ENCODE peak calls at places on chromosomes 12 and 14, in five cellular contexts. T, L, K, F and Z are unnamed samples.

GRCh38 chr12:2236501-2237294 is 183.9 kb downstream of the CACNA1C start:
- DNase-seq in T (no peak), L (no peak), K (no peak), F (no peak), Z (no peak)

GRCh38 chr14:77007975-77008421 is 20.5 kb downstream of the IRF2BPL start:
- DNase-seq in T (no peak), L (peak), K (no peak), F (no peak), Z (no peak)

GRCh38 chr14:77554207-77554606 is 55.6 kb upstream of the ISM2 start:
- DNase-seq in T (no peak), L (no peak), K (no peak), F (no peak), Z (no peak)

GRCh38 chr14:61719344-61720301 is 24.3 kb downstream of the HIF1A start:
- DNase-seq in T (no peak), L (no peak), K (no peak), F (no peak), Z (no peak)

GRCh38 chr14:78950654-78951053 is 780.5 kb downstream of the NRXN3 start:
- DNase-seq in T (no peak), L (no peak), K (peak), F (no peak), Z (no peak)

GRCh38 chr12:109092484-109093021 is 719 bp downstream of the ALKBH2 start:
- DNase-seq in T (no peak), L (no peak), K (no peak), F (no peak), Z (no peak)

GRCh38 chr12:53180931-53181645 is 363 bp upstream of the CSAD start:
- DNase-seq in T (peak), L (peak), K (peak), F (peak), Z (peak)

GRCh38 chr12:114430306-114430705 is 24.4 kb upstream of the TBX5 start:
- DNase-seq in T (no peak), L (no peak), K (no peak), F (no peak), Z (no peak)

GRCh38 chr12:4355843-4356327 is 23.6 kb downstream of the FGF23 start:
- DNase-seq in T (peak), L (peak), K (peak), F (peak), Z (peak)

GRCh38 chr14:86796221-86797074 is 1196.5 kb downstream of the GALC start:
- DNase-seq in T (no peak), L (no peak), K (peak), F (no peak), Z (no peak)

GRCh38 chr12:111482464-111482863 is 76.7 kb downstream of the SH2B3 start:
- DNase-seq in T (no peak), L (no peak), K (no peak), F (no peak), Z (no peak)

GRCh38 chr14:49545716-49546115 is 40.5 kb downstream of the RPS29 start:
- DNase-seq in T (no peak), L (no peak), K (no peak), F (no peak), Z (no peak)

GRCh38 chr14:49545071-49545470 is 41.1 kb downstream of the RPS29 start:
- DNase-seq in T (no peak), L (peak), K (no peak), F (no peak), Z (no peak)

GRCh38 chr14:49549446-49549845 is 36.7 kb downstream of the RPS29 start:
- DNase-seq in T (no peak), L (no peak), K (no peak), F (no peak), Z (no peak)

GRCh38 chr14:49549881-49550280 is 36.3 kb downstream of the RPS29 start:
- DNase-seq in T (no peak), L (no peak), K (peak), F (peak), Z (peak)

DNA sequence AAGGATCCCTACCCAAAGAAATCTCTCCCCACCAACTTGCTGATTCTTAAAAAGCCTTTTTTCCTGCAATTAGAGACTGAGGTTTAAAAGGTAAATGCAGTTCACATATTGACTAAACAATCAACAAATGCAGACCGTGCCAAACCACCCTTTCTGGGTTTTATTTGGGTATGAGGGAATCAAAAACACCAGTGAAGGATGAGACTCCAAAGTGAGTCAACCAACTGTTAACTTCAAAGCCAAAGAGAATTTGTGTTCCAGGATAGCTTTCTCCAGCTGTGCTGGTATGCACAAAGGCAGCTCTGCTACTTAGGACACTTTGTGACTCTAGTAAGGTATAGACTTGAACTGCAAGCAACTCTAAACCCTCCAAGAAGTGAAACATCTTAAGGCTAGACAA is 39.4 kb downstream of the RPS29 start:
- DNase-seq in T (no peak), L (no peak), K (no peak), F (no peak), Z (no peak)
- H2BK12ac ChIP-seq in T (no peak), L (no peak), K (no peak), F (no peak), Z (no peak)

GRCh38 chr12:66197413-66198055 is 8.5 kb downstream of the IRAK3 start:
- DNase-seq in T (no peak), L (no peak), K (no peak), F (no peak), Z (no peak)

GRCh38 chr12:66196806-66197205 is 7.8 kb downstream of the IRAK3 start:
- DNase-seq in T (no peak), L (no peak), K (no peak), F (no peak), Z (no peak)

GRCh38 chr12:66203820-66204219 is 14.8 kb downstream of the IRAK3 start:
- DNase-seq in T (no peak), L (no peak), K (no peak), F (no peak), Z (no peak)

GRCh38 chr12:66199141-66199540 is 10.1 kb downstream of the IRAK3 start:
- DNase-seq in T (no peak), L (no peak), K (no peak), F (no peak), Z (no peak)

DNA sequence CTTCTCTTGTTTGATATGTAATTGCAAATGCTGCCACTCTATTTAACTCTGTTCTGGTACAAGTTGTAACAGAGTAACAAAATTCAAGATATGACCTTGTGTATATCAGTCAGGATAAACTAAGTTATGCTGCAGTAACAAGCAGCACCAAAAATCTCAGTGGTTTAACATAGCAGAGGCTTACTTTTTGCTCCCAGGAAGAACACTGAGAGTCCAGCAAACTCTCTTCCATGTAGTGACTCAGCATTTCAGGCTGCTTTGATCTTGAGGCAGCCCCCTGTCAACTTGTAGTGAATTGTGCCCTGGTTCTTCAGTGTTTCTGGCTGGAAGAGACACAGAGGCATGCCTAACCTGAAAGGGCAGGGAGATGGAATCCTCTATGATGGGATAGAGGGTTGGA is 11.1 kb downstream of the IRAK3 start:
- DNase-seq in T (no peak), L (no peak), K (no peak), F (no peak), Z (no peak)
- H3K18ac ChIP-seq in T (no peak), L (no peak), K (no peak), F (no peak), Z (no peak)

GRCh38 chr14:99650189-99650588 is 5.3 kb downstream of the HHIPL1 start:
- DNase-seq in T (no peak), L (no peak), K (no peak), F (no peak), Z (no peak)

GRCh38 chr14:99648385-99648784 is 3.5 kb downstream of the HHIPL1 start:
- DNase-seq in T (no peak), L (no peak), K (no peak), F (no peak), Z (no peak)

GRCh38 chr14:99647407-99647806 is 2.5 kb downstream of the HHIPL1 start:
- DNase-seq in T (no peak), L (no peak), K (peak), F (no peak), Z (no peak)

GRCh38 chr14:99649643-99650042 is 4.7 kb downstream of the HHIPL1 start:
- DNase-seq in T (no peak), L (no peak), K (no peak), F (no peak), Z (no peak)

DNA sequence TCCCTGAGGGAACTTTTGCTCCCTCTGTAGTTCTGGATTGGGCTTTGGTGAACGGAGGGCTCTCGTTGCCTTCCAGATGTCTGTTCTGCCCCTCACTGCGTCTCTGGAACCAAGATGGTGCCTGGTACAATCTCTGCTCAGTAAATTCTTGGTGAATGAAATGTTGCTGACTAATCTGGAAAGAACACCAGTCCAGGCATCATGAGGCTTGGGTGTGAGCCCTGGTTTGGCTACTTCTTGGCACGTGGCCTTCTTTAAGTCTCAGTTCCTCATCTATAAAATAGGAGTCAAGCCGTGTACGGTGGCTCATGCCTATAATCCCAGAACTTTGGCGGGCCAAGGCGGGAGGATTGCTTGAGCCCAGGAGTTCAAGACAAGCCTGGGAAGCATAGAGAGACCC is 4.3 kb downstream of the HHIPL1 start:
- DNase-seq in T (no peak), L (no peak), K (no peak), F (no peak), Z (no peak)
- H2BK12ac ChIP-seq in T (no peak), L (no peak), K (no peak), F (no peak), Z (no peak)

GRCh38 chr12:32379667-32380066 is 19.7 kb upstream of the FGD4 start:
- DNase-seq in T (no peak), L (no peak), K (no peak), F (no peak), Z (no peak)
- H3K18ac ChIP-seq in T (no peak), L (no peak), K (no peak), F (no peak), Z (no peak)

GRCh38 chr12:75760481-75761324 is 249.3 kb upstream of the KRR1 start:
- DNase-seq in T (no peak), L (no peak), K (no peak), F (no peak), Z (no peak)
- H2BK12ac ChIP-seq in T (no peak), L (no peak), K (no peak), F (no peak), Z (no peak)

DNA sequence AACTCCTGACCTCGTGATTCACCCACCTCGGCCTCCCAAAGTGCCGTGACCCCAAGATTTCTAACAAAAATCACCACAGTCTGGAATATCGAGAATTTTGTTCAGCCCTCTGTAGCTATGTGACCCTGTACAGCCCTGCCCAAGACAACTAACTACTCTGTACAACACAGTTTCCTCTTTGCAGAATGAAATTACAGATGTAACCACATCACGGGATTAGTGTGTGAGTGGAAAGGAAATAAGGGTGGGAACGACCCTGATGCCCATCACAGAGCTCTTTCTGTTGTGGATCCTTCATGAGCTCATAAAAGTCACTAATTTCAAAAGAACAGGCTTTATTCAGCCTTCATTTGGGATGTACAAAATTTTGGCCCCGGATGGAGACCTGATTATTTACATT is 50.5 kb upstream of the KRR1 start:
- DNase-seq in T (no peak), L (no peak), K (no peak), F (no peak), Z (no peak)
- H3K18ac ChIP-seq in T (no peak), L (no peak), K (no peak), F (no peak), Z (no peak)

GRCh38 chr14:53023325-53023724 is 72.5 kb upstream of the FERMT2 start:
- DNase-seq in T (no peak), L (no peak), K (no peak), F (no peak), Z (no peak)
- H2BK12ac ChIP-seq in T (no peak), L (no peak), K (no peak), F (no peak), Z (no peak)

GRCh38 chr12:67270622-67271021 is 1.5 kb downstream of the CAND1 start:
- DNase-seq in T (no peak), L (no peak), K (no peak), F (no peak), Z (no peak)

GRCh38 chr12:67269632-67270578 is 747 bp downstream of the CAND1 start:
- DNase-seq in T (no peak), L (peak), K (no peak), F (peak), Z (peak)

GRCh38 chr12:67268896-67269631 is at the start of gene CAND1:
- DNase-seq in T (peak), L (peak), K (peak), F (peak), Z (peak)

GRCh38 chr12:67271976-67272375 is 2.8 kb downstream of the CAND1 start:
- DNase-seq in T (no peak), L (no peak), K (no peak), F (no peak), Z (no peak)

GRCh38 chr12:67268335-67268895 is 743 bp upstream of the CAND1 start:
- DNase-seq in T (peak), L (peak), K (peak), F (peak), Z (peak)
- H3K18ac ChIP-seq in T (peak), L (peak), K (no peak), F (peak), Z (peak)